ENCODE peak calls at places on chromosomes 16 and 17, in six cellular contexts. G is GM06990, Q is fibroblast of lung, H is MCF 10A, L is HFFc6, K is body of pancreas. B is an unnamed sample.
A peak's percentile ranks its signal among the peaks of the same experiment; 100 is the strongest.

GRCh38 chr16:83458612-83459011 is 349.2 kb upstream of the HSBP1 start:
- DNase-seq in G (peak; percentile 30), Q (peak; percentile 24), H (peak; percentile 81), L (no peak), K (no peak), B (no peak)

GRCh38 chr16:16075463-16076399 is 126.3 kb downstream of the ABCC1 start:
- DNase-seq in G (no peak), Q (peak; percentile 71), H (no peak), L (no peak), K (peak; percentile 26), B (peak; percentile 50)

GRCh38 chr17:40341808-40342574 is 22.5 kb downstream of the GJD3 start:
- DNase-seq in G (no peak), Q (peak; percentile 58), H (no peak), L (peak; percentile 47), K (peak; percentile 70), B (no peak)

GRCh38 chr17:15944720-15945492 is at the start of gene ADORA2B:
- DNase-seq in G (peak; percentile 69), Q (peak; percentile 75), H (peak; percentile 72), L (peak; percentile 17), K (peak; percentile 65), B (no peak)

GRCh38 chr17:45440161-45440859 is 7.6 kb upstream of the ARHGAP27 start:
- DNase-seq in G (no peak), Q (peak; percentile 36), H (peak; percentile 77), L (no peak), K (no peak), B (no peak)

GRCh38 chr17:61770043-61770442 is 93.3 kb downstream of the BRIP1 start:
- DNase-seq in G (no peak), Q (no peak), H (no peak), L (peak; percentile 36), K (no peak), B (no peak)

GRCh38 chr16:87834668-87835473 is 34.4 kb downstream of the SLC7A5 start:
- DNase-seq in G (no peak), Q (peak; percentile 75), H (peak; percentile 50), L (peak; percentile 19), K (no peak), B (no peak)

GRCh38 chr17:45731459-45731858 is 52.7 kb upstream of the CRHR1 start:
- DNase-seq in G (no peak), Q (no peak), H (no peak), L (no peak), K (no peak), B (no peak)

GRCh38 chr16:27258241-27258734 is 10.3 kb downstream of the NSMCE1 start:
- DNase-seq in G (no peak), Q (peak; percentile 44), H (peak; percentile 82), L (no peak), K (no peak), B (no peak)

GRCh38 chr16:81694494-81695285 is 84.4 kb upstream of the PLCG2 start:
- DNase-seq in G (no peak), Q (no peak), H (no peak), L (no peak), K (no peak), B (no peak)

GRCh38 chr17:63405741-63406261 is 40.3 kb downstream of the CYB561 start:
- DNase-seq in G (no peak), Q (peak; percentile 88), H (peak; percentile 66), L (peak; percentile 90), K (no peak), B (peak; percentile 41)

GRCh38 chr17:77681820-77682219 is 276.7 kb upstream of the TNRC6C start:
- DNase-seq in G (no peak), Q (peak; percentile 8), H (peak; percentile 47), L (no peak), K (no peak), B (no peak)

DNA sequence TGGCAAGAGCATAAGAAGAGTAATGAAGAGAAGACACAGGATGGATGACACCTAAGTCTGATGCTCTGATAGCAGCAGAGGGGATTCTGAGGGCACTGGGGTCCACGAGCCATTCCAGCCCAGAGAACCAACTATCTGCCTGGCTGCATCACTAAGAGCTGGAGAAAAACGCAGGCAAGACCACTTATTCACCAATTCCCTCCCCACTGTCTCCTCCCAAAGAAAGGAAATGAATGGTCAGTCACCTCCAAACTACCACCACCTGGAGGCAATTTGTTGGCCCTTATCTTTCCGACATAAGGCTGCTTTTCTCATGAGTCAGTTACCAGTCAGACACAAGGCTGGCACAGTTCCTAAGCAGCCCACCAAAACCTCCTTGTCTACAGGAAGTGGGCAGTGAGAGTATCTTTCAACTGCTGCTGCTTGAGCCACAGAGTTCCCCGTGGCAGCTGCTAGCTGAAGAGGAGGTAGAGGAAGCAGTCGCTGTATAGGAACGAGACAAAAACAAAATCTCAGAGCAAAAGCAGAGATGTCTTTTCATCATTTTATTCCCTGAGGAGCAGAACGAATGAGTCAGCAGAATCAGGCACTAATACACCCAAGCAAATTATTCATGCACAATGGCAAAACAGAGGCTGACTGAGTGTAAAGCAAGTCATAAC is 111.1 kb downstream of the SMG6 start:
- DNase-seq in G (no peak), Q (peak; percentile 85), H (peak; percentile 68), L (peak; percentile 95), K (no peak), B (peak; percentile 88)
- TF ChIP-seq CTCF in G (no peak), Q (no peak), H (no peak), L (peak; percentile 15), K (no peak), B (no peak)

DNA sequence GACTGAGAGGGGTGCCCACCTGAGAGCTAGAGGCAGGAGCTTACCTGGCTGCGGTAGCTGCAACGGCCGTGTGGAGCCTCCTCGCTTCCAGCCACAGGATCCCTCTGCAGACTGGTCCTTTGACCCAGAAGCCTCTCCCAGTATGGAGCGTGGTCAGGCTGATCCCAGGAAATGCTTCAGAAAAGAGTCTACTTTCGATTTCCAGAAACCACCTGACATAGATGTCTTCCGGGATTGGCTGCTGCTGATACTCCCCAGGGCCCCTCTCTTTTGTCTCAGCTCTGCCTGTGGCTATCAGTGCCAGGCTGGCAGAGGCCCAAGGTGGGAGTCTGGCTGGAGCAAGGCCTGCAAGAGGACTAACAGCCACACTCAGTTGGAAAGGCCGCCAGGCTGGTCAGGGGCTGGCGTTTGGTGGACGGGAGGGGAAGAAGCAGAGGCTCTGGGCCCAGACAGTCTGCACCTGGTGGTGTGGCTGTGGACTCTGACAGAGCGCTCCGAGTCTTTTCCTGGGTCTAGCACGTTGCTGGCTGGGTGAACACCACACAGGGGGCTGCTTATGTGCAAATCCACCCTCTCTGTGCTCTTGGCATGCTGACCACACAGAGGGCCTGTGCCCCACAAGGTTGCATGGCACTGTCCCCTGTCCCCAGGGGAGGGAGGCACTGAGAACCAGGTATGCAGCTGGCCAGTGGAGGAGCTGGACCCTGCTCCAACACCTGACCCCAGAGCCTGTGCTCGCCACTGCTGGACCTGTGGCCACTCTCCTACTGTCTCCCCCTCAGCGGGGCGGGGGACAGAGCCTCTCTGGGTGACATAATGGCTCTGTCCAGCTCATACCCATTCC is at the start of gene LGALS3BP:
- DNase-seq in G (no peak), Q (peak; percentile 82), H (peak; percentile 72), L (peak; percentile 51), K (peak; percentile 68), B (peak; percentile 29)
- TF ChIP-seq CTCF in G (no peak), Q (no peak), H (no peak), L (no peak), K (no peak), B (no peak)

GRCh38 chr17:48258317-48258716 is 150.8 kb downstream of the SNX11 start:
- DNase-seq in G (no peak), Q (no peak), H (no peak), L (no peak), K (no peak), B (no peak)

GRCh38 chr17:48259710-48260291 is 152.2 kb downstream of the SNX11 start:
- DNase-seq in G (no peak), Q (peak; percentile 63), H (peak; percentile 52), L (peak; percentile 25), K (no peak), B (no peak)

GRCh38 chr17:48261297-48261880 is 153.8 kb downstream of the SNX11 start:
- DNase-seq in G (no peak), Q (peak; percentile 20), H (peak; percentile 39), L (peak; percentile 7), K (no peak), B (no peak)

GRCh38 chr17:48262982-48263586 is 155.5 kb downstream of the SNX11 start:
- DNase-seq in G (no peak), Q (peak; percentile 49), H (peak; percentile 20), L (peak; percentile 9), K (no peak), B (no peak)
- TF ChIP-seq CTCF in G (peak; percentile 51), Q (no peak), H (peak; percentile 40), L (peak; percentile 75), K (peak; percentile 30), B (peak; percentile 24)

GRCh38 chr17:68511254-68511670 is 968 bp upstream of the PRKAR1A start:
- DNase-seq in G (no peak), Q (no peak), H (no peak), L (no peak), K (no peak), B (no peak)
- TF ChIP-seq CTCF in G (peak; percentile 19), Q (no peak), H (no peak), L (peak; percentile 35), K (peak; percentile 35), B (peak; percentile 10)

GRCh38 chr17:30221346-30221745 is 14.2 kb downstream of the SLC6A4 start:
- DNase-seq in G (no peak), Q (no peak), H (no peak), L (no peak), K (no peak), B (no peak)
- TF ChIP-seq CTCF in G (no peak), Q (no peak), H (no peak), L (no peak), K (no peak), B (no peak)

GRCh38 chr17:28575126-28575795 is 1.4 kb downstream of the ALDOC start:
- DNase-seq in G (no peak), Q (no peak), H (no peak), L (no peak), K (no peak), B (no peak)
- TF ChIP-seq CTCF in G (peak; percentile 23), Q (no peak), H (peak; percentile 14), L (peak; percentile 24), K (no peak), B (no peak)

DNA sequence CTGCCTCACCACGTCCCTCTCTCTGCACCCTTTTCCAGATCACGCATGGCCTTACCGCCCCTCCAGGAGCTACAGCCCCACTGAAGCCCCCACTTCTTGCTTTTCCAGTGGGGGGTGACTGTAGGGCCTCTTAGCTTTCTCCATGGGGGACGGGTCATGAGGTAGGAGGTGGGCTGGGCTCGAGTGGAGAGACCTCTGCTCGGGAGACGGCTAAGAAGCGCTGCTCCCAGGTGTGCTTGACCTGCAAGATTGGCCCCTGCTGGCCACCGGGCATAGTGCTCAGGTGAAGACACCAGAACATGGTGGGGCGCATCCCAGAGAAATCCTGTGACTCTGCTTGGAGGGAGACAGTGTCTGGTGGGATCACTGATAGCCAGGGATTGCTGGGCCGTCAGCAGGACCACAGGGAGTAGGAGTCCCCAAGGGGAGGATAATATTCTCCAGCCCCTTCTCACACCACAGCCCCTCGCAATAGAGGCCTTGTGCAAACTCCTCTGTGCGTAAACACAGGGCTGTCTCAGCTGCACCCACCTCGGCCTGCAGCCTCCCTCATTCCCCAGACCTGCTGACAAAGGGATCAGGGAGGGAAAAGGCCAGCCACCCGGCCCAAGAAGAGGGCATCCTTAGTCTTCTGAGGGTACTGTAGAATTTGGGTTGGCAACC is 8.9 kb upstream of the GALK1 start:
- DNase-seq in G (no peak), Q (no peak), H (no peak), L (no peak), K (peak; percentile 52), B (no peak)
- TF ChIP-seq CTCF in G (no peak), Q (no peak), H (peak; percentile 21), L (peak; percentile 37), K (peak; percentile 19), B (no peak)